ENCODE peak calls at places on chromosomes 4 and X, in six cellular contexts. S, Q, Z, O, Y and P are unnamed samples.

GRCh38 chrX:38192007-38192625 is 28.6 kb downstream of the SRPX start:
- DNase-seq in O (no peak), Q (peak), Y (peak), S (no peak), Z (no peak), P (no peak)

GRCh38 chrX:119492463-119492862 is 24.2 kb downstream of the SLC25A5 start:
- DNase-seq in Q (no peak), S (no peak), O (no peak), Y (no peak), Z (no peak), P (no peak)

GRCh38 chr4:89876548-89876947 is 18.1 kb upstream of the MMRN1 start:
- DNase-seq in O (no peak), Q (no peak), Z (no peak), Y (no peak), S (no peak), P (no peak)

GRCh38 chr4:86496094-86497060 is 97.7 kb upstream of the PTPN13 start:
- DNase-seq in S (no peak), Q (peak), Z (peak), O (peak), Y (peak), P (peak)

GRCh38 chr4:36502350-36502749 is 220.9 kb downstream of the DTHD1 start:
- DNase-seq in Q (no peak), Z (no peak), Y (no peak), S (no peak), O (no peak), P (no peak)

GRCh38 chr4:83255584-83255983 is 29.0 kb downstream of the COQ2 start:
- DNase-seq in Q (no peak), S (no peak), O (peak), Y (no peak), Z (no peak), P (peak)

GRCh38 chrX:72102760-72103159 is 29.0 kb downstream of the RTL5 start:
- DNase-seq in Y (no peak), O (no peak), S (no peak), Z (no peak), Q (no peak), P (no peak)

GRCh38 chr4:107876096-107876495 is 51.4 kb downstream of the SGMS2 start:
- DNase-seq in Q (no peak), Z (no peak), S (no peak), O (no peak), Y (no peak), P (no peak)

GRCh38 chrX:38233891-38234807 is 13.5 kb upstream of the SRPX start:
- DNase-seq in S (no peak), O (no peak), Q (no peak), Z (peak), Y (no peak), P (no peak)

GRCh38 chrX:38882894-38883620 is 81.8 kb downstream of the MID1IP1 start:
- DNase-seq in Q (no peak), Z (no peak), S (no peak), Y (peak), O (peak), P (no peak)

GRCh38 chrX:127038065-127038464 is 218.5 kb downstream of the PRR32 start:
- DNase-seq in Q (no peak), O (no peak), Z (no peak), S (no peak), Y (peak), P (no peak)

GRCh38 chr4:98995183-98996055 is at the start of gene METAP1:
- DNase-seq in S (peak), O (peak), Y (peak), Z (peak), Q (peak), P (peak)
- TF ChIP-seq POLR2A in S (peak), O (peak), Y (peak), Z (peak), Q (peak), P (peak)

GRCh38 chrX:154486396-154487207 is at the start of gene UBL4A:
- DNase-seq in S (peak), Y (peak), Q (peak), O (peak), Z (peak), P (peak)
- TF ChIP-seq POLR2A in S (no peak), Y (peak), Q (peak), O (no peak), Z (no peak), P (peak)

GRCh38 chrX:104347860-104348259 is 93.1 kb upstream of the ESX1 start:
- DNase-seq in Z (no peak), Q (no peak), O (no peak), Y (no peak), S (no peak), P (no peak)
- TF ChIP-seq POLR2A in Z (no peak), Q (no peak), O (no peak), Y (no peak), S (no peak), P (no peak)

GRCh38 chr4:173169428-173170209 is 1.0 kb downstream of the GALNT7 start:
- DNase-seq in Z (peak), S (peak), O (no peak), Q (peak), Y (peak), P (peak)

GRCh38 chr4:173169178-173169427 is 492 bp downstream of the GALNT7 start:
- DNase-seq in S (no peak), Z (no peak), Y (no peak), O (no peak), Q (no peak), P (no peak)

GRCh38 chr4:173170210-173170778 is 1.7 kb downstream of the GALNT7 start:
- DNase-seq in S (no peak), Y (no peak), Z (no peak), Q (no peak), O (no peak), P (no peak)

GRCh38 chr4:173167793-173168395 is 717 bp upstream of the GALNT7 start:
- DNase-seq in Z (no peak), Y (peak), Q (peak), S (no peak), O (peak), P (peak)

GRCh38 chr4:173168396-173169177 is at the start of gene GALNT7:
- DNase-seq in S (peak), O (no peak), Z (peak), Y (peak), Q (peak), P (peak)
- TF ChIP-seq POLR2A in S (no peak), O (peak), Z (no peak), Y (peak), Q (no peak), P (no peak)

GRCh38 chrX:108036298-108036973 is 8.4 kb upstream of the VSIG1 start:
- DNase-seq in Y (peak), O (no peak), Z (no peak), Q (no peak), S (no peak), P (no peak)

GRCh38 chrX:108029928-108030711 is 14.7 kb upstream of the VSIG1 start:
- DNase-seq in Z (no peak), Q (no peak), S (no peak), Y (no peak), O (no peak), P (no peak)

GRCh38 chrX:108034725-108035124 is 10.1 kb upstream of the VSIG1 start:
- DNase-seq in O (no peak), Q (no peak), Y (no peak), S (no peak), Z (no peak), P (no peak)

GRCh38 chrX:108032944-108033343 is 11.9 kb upstream of the VSIG1 start:
- DNase-seq in S (no peak), Y (no peak), Z (no peak), Q (no peak), O (no peak), P (no peak)

DNA sequence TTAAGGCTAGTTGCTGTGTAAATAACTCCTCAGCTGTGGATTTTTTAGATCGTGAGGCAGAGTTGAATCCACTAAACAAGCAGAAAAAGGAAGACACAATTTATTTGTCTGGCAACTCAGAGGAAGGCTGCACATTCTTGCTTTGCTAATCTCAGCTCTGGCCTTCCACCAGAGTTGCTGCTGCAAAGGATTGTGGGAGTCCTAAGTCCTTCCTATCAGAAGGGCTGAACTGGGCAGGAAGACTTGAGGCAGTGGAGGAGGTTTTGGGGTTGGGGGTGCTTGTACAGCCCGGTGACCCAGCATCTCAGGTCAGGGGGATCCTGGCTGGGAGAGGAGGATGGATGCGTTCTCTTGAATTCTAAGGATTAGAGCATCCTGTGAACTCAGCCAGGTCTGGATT is 11.0 kb upstream of the VSIG1 start:
- DNase-seq in Y (no peak), Q (no peak), S (no peak), Z (no peak), O (no peak), P (no peak)
- TF ChIP-seq POLR2A in Y (no peak), Q (no peak), S (no peak), Z (no peak), O (no peak), P (no peak)

DNA sequence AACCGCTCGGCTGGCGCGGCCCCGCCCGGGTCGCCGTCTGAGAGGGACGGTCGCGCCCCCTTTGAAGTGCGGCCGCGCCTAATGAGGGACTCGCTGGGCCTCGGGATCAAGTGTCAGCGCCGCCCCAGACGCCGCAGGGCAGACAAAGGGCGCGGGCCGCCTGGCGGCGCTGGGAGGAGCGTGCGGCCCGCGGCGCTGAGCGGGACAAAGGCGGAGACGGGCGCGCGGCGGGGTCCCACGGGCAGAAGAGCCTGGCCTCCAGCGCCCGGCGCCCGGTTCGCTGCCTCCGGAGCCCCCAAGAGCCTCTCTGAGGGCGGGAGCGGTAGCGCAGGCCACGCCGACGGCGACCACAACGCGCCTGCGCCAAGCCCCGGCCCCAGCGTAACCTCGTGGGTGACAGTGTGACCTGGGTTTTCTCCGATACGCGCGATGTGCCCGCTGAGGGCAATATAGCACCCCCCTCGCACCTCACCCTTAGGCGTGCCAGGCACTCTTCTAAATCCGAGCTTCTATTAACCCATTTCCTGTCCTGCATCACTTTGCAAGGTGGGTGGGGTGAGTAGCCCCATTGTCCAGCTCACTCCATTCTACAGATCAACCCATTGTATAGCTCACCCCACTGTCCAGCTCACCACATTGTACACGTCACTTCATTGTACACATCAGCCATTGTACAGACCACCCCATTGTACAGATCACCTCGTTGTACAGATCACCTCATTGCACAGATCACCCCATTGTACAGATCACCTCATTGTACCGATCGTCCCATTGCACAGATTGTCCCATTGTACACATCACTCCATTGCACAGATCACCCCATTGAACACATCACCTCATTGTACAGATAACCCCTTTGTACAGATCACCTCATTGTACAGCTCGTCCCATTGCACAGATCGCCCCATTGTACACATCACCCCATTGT is 33.7 kb upstream of the STX18 start:
- DNase-seq in Q (peak), Y (no peak), S (peak), O (peak), Z (peak), P (peak)
- TF ChIP-seq POLR2A in Q (no peak), Y (no peak), S (peak), O (no peak), Z (peak), P (no peak)